ENCODE peak calls at places on chromosome 12, in seven cellular contexts. R is heart left ventricle; K is lower lobe of right lung; I is CD4-positive, CD25-positive, alpha-beta regulatory T cell; A is spleen; S is GM23248; U is tibial nerve. P is an unnamed sample. For H3K9me3, the result is how much of the 10 kb centered on the place peaks cover.

GRCh38 chr12:92438641-92439396 is 264.0 kb upstream of the PLEKHG7 start:
- DNase-seq in R (no peak), K (no peak), I (no peak), A (no peak), S (peak), U (no peak), P (no peak)

GRCh38 chr12:48001426-48002178 is 2.7 kb downstream of the COL2A1 start:
- DNase-seq in R (no peak), K (no peak), I (no peak), A (peak), S (peak), U (no peak), P (peak)

GRCh38 chr12:23204933-23205778 is 580.2 kb downstream of the ETNK1 start:
- DNase-seq in R (no peak), K (no peak), I (peak), A (no peak), S (peak), U (peak), P (no peak)

GRCh38 chr12:34396006-34396860 is 373.9 kb downstream of the ALG10 start:
- DNase-seq in R (peak), K (peak), I (no peak), A (peak), S (no peak), U (no peak), P (peak)

GRCh38 chr12:109937371-109937770 is 37.3 kb downstream of the TCHP start:
- DNase-seq in R (no peak), K (no peak), I (no peak), A (no peak), S (no peak), U (no peak), P (no peak)

GRCh38 chr12:54294152-54294913 is 6.5 kb downstream of the NFE2 start:
- DNase-seq in R (peak), K (peak), I (peak), A (peak), S (peak), U (peak), P (no peak)

GRCh38 chr12:93139028-93139665 is 210.1 kb upstream of the EEA1 start:
- DNase-seq in R (no peak), K (no peak), I (no peak), A (no peak), S (no peak), U (no peak), P (no peak)

GRCh38 chr12:124422570-124423523 is 128.0 kb downstream of the RFLNA start:
- DNase-seq in R (peak), K (peak), I (no peak), A (no peak), S (peak), U (peak), P (peak)

GRCh38 chr12:116979109-116979508 is 68.4 kb downstream of the FBXW8 start:
- DNase-seq in R (no peak), K (no peak), I (no peak), A (no peak), S (peak), U (no peak), P (no peak)

GRCh38 chr12:75560167-75560566 is 48.8 kb upstream of the KRR1 start:
- DNase-seq in R (no peak), K (no peak), I (no peak), A (no peak), S (peak), U (no peak), P (no peak)

GRCh38 chr12:127060933-127061332 is 1206.0 kb upstream of the TMEM132C start:
- DNase-seq in R (no peak), K (no peak), I (no peak), A (no peak), S (no peak), U (no peak), P (no peak)

GRCh38 chr12:116955382-116956021 is 44.8 kb downstream of the FBXW8 start:
- DNase-seq in R (no peak), K (peak), I (peak), A (no peak), S (peak), U (peak), P (no peak)

GRCh38 chr12:115543269-115543668 is 734.2 kb downstream of the MED13L start:
- DNase-seq in R (no peak), K (no peak), I (no peak), A (no peak), S (peak), U (no peak), P (no peak)

GRCh38 chr12:12432373-12432772 is 75.5 kb downstream of the BORCS5 start:
- DNase-seq in R (no peak), K (no peak), I (no peak), A (no peak), S (peak), U (no peak), P (no peak)

GRCh38 chr12:53786411-53786810 is 34.6 kb upstream of the CISTR start:
- DNase-seq in R (no peak), K (no peak), I (no peak), A (no peak), S (no peak), U (no peak), P (no peak)

GRCh38 chr12:50579757-50580267 is 75.0 kb downstream of the DIP2B start:
- DNase-seq in R (no peak), K (no peak), I (no peak), A (no peak), S (peak), U (no peak), P (no peak)

GRCh38 chr12:85920324-85920947 is 46.3 kb downstream of the NTS start:
- DNase-seq in R (no peak), K (no peak), I (peak), A (no peak), S (peak), U (no peak), P (no peak)

GRCh38 chr12:11622774-11623375 is 26.6 kb upstream of the ETV6 start:
- DNase-seq in R (no peak), K (no peak), I (no peak), A (no peak), S (no peak), U (no peak), P (no peak)

GRCh38 chr12:62248873-62249272 is 11.3 kb upstream of the USP15 start:
- DNase-seq in R (no peak), K (no peak), I (no peak), A (no peak), S (peak), U (no peak), P (no peak)

GRCh38 chr12:85693093-85693665 is 143.0 kb downstream of the RASSF9 start:
- DNase-seq in R (no peak), K (no peak), I (no peak), A (no peak), S (no peak), U (no peak), P (no peak)

GRCh38 chr12:108191938-108192337 is 62.9 kb downstream of the WSCD2 start:
- DNase-seq in R (no peak), K (no peak), I (no peak), A (no peak), S (no peak), U (no peak), P (no peak)

GRCh38 chr12:5945071-5946008 is at the start of gene ANO2:
- DNase-seq in R (no peak), K (no peak), I (no peak), A (no peak), S (peak), U (no peak), P (no peak)

GRCh38 chr12:131831635-131832041 is 3.4 kb downstream of the MMP17 start:
- DNase-seq in R (peak), K (no peak), I (no peak), A (no peak), S (peak), U (no peak), P (no peak)

GRCh38 chr12:48002773-48003218 is 1.5 kb downstream of the COL2A1 start:
- DNase-seq in R (no peak), K (no peak), I (no peak), A (no peak), S (peak), U (no peak), P (no peak)

GRCh38 chr12:119788783-119789182 is 88.3 kb downstream of the CIT start:
- DNase-seq in R (no peak), K (no peak), I (no peak), A (no peak), S (peak), U (no peak), P (no peak)

GRCh38 chr12:95487024-95487423 is 13.1 kb downstream of the METAP2 start:
- DNase-seq in R (no peak), K (no peak), I (no peak), A (no peak), S (no peak), U (no peak), P (no peak)

GRCh38 chr12:34296143-34297041 is 274.1 kb downstream of the ALG10 start:
- DNase-seq in R (peak), K (peak), I (no peak), A (peak), S (no peak), U (no peak), P (no peak)

DNA sequence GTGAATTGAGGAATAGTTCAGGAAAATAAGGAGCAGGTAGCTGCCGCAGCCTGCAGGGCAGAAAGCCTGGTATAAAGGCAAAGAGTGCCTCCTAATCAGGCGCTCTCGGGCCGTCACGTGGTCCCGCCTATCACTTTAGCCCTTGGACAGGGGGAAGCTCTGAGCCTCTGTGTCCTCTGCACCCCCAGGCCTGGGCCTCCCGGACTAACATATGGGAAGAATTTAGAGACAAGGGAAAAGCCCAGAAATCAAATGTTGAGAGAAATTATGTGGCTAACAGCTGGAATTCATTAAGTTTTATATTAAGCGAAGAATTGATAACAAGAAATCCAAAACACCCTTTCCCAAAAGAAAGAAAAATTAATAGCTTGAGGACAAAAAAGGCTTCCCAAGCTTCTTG is 417.7 kb downstream of the ATP23 start:
- DNase-seq in R (no peak), K (no peak), I (no peak), A (no peak), S (peak), U (no peak), P (no peak)
- H3K4me3 ChIP-seq in R (no peak), K (no peak), I (no peak), A (no peak), S (no peak), U (no peak), P (no peak)

DNA sequence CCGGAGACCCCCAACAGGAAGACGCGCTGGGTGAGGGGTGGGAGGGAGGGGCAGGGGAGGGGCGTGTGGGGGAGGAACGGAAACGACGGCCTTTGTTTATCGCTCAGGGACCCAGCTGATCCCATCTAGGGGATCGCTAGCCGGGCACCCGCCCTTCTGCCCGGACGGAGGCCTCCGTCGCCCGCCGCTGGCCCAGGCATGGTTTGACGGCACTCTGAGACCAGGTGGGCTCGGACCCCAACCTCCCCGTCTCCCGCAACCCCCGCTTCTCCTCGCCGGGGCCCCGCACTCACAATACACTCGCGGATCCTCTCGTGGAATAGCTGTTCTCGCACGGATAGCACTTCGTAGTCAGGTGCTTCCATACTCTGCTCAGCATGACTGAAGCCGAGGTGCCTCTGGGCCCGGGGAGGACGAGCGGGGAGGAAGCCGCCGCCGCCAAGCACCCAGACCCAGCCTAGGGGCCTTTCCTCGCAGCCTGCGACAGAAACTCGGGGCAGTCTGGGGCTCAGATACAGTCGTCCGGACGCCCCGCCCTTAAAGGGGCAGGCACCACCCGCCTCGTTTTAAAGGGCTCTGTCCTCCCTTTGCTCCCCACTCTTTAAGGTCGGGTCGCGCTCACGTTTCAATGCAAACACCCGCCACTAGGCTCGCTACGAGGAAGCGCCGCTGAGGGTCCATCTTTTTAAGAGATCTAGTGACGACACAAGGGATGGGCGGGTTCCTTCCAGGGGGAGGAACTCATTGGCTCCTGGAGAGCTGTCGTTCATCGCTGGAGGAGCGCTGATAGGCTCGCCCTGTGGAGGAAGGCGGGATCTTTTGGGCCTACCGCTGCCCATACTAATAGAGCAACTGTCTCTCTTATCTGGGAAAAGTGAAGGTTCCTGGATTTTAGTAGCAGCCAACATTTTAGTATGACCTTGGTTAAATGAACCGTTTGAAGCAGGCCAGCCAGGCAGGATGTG is at the start of gene LMBR1L:
- DNase-seq in R (peak), K (peak), I (peak), A (peak), S (peak), U (peak), P (peak)
- H3K9me3 ChIP-seq in R (under half), K (under half), I (under half), A (under half), S (under half), U (under half), P (under half)

GRCh38 chr12:56599797-56600196 is 30.3 kb downstream of the BAZ2A start:
- DNase-seq in R (no peak), K (peak), I (no peak), A (no peak), S (no peak), U (no peak), P (no peak)

GRCh38 chr12:56600753-56601152 is 29.4 kb downstream of the BAZ2A start:
- DNase-seq in R (no peak), K (peak), I (no peak), A (no peak), S (no peak), U (no peak), P (no peak)

GRCh38 chr12:56599041-56599440 is 31.1 kb downstream of the BAZ2A start:
- DNase-seq in R (no peak), K (no peak), I (no peak), A (no peak), S (no peak), U (no peak), P (no peak)

GRCh38 chr12:56602239-56602638 is 27.9 kb downstream of the BAZ2A start:
- DNase-seq in R (no peak), K (no peak), I (no peak), A (no peak), S (peak), U (no peak), P (no peak)

GRCh38 chr12:56601503-56601902 is 28.6 kb downstream of the BAZ2A start:
- DNase-seq in R (no peak), K (no peak), I (peak), A (no peak), S (peak), U (no peak), P (no peak)
- H3K27ac ChIP-seq in R (peak), K (peak), I (no peak), A (no peak), S (no peak), U (no peak), P (no peak)

GRCh38 chr12:104486943-104487819 is 30.4 kb downstream of the CHST11 start:
- DNase-seq in R (no peak), K (no peak), I (no peak), A (no peak), S (peak), U (no peak), P (no peak)
- H3K4me3 ChIP-seq in R (no peak), K (no peak), I (peak), A (no peak), S (no peak), U (no peak), P (no peak)

GRCh38 chr12:32768518-32768917 is 12.8 kb upstream of the YARS2 start:
- DNase-seq in R (no peak), K (no peak), I (no peak), A (no peak), S (no peak), U (no peak), P (no peak)

GRCh38 chr12:32777776-32778175 is 22.1 kb upstream of the YARS2 start:
- DNase-seq in R (no peak), K (no peak), I (no peak), A (no peak), S (no peak), U (no peak), P (no peak)

GRCh38 chr12:32776258-32776657 is 20.6 kb upstream of the YARS2 start:
- DNase-seq in R (no peak), K (no peak), I (no peak), A (no peak), S (no peak), U (no peak), P (no peak)

GRCh38 chr12:32777159-32777558 is 21.5 kb upstream of the YARS2 start:
- DNase-seq in R (no peak), K (no peak), I (no peak), A (no peak), S (no peak), U (no peak), P (no peak)

GRCh38 chr12:32773686-32774085 is 18.0 kb upstream of the YARS2 start:
- DNase-seq in R (no peak), K (no peak), I (no peak), A (no peak), S (no peak), U (no peak), P (no peak)
- H3K9me3 ChIP-seq in R (under half), K (under half), I (under half), A (under half), S (under half), U (under half), P (under half)

GRCh38 chr12:65754744-65755595 is 69.3 kb upstream of the HMGA2 start:
- DNase-seq in R (no peak), K (no peak), I (no peak), A (no peak), S (no peak), U (no peak), P (no peak)
- H3K27ac ChIP-seq in R (no peak), K (no peak), I (no peak), A (no peak), S (no peak), U (no peak), P (no peak)

GRCh38 chr12:20420557-20420956 is 52.2 kb downstream of the PDE3A start:
- DNase-seq in R (no peak), K (no peak), I (no peak), A (no peak), S (no peak), U (no peak), P (no peak)
- H3K4me3 ChIP-seq in R (no peak), K (no peak), I (no peak), A (no peak), S (no peak), U (no peak), P (no peak)

GRCh38 chr12:65602191-65602578 is 222.1 kb upstream of the HMGA2 start:
- DNase-seq in R (no peak), K (no peak), I (no peak), A (no peak), S (peak), U (no peak), P (no peak)
- H3K9me3 ChIP-seq in R (under half), K (under half), I (under half), A (under half), S (under half), U (under half), P (under half)

DNA sequence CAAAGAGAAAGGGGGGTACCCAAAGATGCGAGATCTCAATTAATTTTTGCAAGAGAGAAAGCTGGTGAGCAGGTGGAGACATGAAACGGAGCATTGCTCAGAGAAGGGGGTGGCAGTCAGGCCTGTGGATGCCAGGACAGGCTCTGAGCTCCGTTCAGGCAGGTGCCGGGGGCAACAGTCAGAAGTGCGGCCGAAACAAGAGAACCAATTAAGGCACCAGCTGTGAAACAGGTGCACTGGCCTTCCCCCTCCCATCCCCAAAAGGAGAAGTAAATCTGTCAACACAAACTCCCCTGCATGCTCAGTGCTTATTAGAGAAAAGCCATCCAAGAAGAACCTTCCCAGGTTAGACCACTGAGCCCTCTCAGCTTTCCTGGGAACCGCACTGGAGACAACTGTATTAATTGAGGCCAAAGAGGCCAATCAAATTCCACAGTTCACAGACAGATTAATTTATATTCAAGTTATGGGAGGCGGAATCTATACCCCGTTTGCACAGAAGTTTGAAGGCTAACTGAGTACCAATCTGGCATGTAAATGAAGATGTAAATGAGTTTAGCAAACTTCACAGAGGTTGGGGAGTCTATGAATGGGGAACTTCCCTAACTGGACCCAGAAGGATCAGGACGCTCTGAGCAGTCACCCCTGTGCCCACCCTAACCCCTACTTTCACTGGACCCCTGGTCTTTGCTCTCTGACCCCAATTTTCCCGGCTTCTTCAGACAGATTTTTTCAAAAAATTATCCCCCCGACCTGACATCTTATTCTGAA is 20.9 kb downstream of the OAS2 start:
- DNase-seq in R (no peak), K (no peak), I (no peak), A (peak), S (no peak), U (no peak), P (peak)
- H3K27ac ChIP-seq in R (no peak), K (no peak), I (no peak), A (no peak), S (no peak), U (no peak), P (no peak)

DNA sequence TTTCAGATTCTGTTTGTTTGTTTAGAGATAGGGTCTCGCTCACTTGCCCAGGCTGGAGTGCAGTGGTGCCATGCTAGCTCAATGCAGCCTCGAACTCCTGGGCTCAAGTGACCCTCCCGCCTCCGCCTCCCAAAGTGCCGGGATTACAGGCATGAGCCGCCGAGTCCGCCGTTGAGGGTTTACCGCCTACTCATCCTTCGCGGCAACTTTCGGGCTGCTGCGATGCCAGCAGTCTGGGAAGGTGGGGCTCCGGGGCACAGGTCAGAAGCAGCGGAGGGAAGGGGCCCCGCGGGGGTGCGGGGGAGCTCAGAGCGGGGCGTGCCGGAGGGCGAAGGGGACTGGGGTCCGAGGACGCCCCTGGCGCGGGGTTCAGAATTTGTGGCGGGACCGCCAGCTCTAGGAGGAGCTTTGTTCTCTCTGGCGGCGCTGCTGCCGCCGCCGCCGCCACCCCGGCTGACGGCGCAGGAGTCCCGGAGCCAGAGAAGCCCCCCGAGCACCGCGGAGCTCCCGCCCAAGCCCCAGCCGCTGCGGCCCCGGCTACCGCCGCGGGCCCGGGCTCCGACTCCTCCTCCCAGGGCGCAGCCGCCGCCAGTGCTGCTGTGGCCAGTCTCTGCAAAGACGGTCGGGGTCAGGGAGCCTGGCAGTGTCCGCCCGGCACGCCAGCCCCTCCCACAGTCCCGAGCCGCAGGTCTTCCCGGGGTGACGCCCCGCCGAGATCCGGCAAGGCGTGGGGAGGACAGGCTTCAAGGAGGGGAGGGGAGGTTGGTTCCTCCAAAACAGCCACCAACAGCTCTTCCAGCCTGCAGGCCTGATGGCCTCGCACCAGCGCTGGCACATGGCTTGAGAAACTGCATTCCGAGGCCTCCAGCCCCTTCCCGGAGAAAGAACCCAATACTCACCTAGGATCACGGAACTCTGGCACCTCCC is 10.9 kb upstream of the KRT77 start:
- DNase-seq in R (no peak), K (no peak), I (no peak), A (no peak), S (peak), U (no peak), P (no peak)
- H3K4me3 ChIP-seq in R (no peak), K (no peak), I (no peak), A (peak), S (no peak), U (no peak), P (no peak)

P was measured in ascending aorta.